ENCODE peak calls at places on chromosomes 16 and 17, in six cellular contexts. One of them, this sample, is unnamed.

GRCh38 chr17:28552201-28552999 is at the start of gene UNC119:
- DNase-seq in H1: peak
- DNase-seq in IMR-90: peak
- DNase-seq in mesendoderm: peak
- DNase-seq in H9: peak
- DNase-seq in neuronal stem cell: peak
- DNase-seq in this sample: peak

GRCh38 chr17:15456972-15457722 is 10.3 kb downstream of the CDRT4 start:
- DNase-seq in H1: no peak
- DNase-seq in IMR-90: peak
- DNase-seq in mesendoderm: peak
- DNase-seq in H9: no peak
- DNase-seq in neuronal stem cell: no peak
- DNase-seq in this sample: peak

GRCh38 chr16:57575468-57576277 is 33.2 kb downstream of the ADGRG5 start:
- DNase-seq in H1: no peak
- DNase-seq in IMR-90: no peak
- DNase-seq in mesendoderm: no peak
- DNase-seq in H9: no peak
- DNase-seq in neuronal stem cell: no peak
- DNase-seq in this sample: no peak

GRCh38 chr16:5504028-5504758 is 406.6 kb upstream of the EEF2KMT start:
- DNase-seq in H1: no peak
- DNase-seq in IMR-90: no peak
- DNase-seq in mesendoderm: peak
- DNase-seq in H9: no peak
- DNase-seq in neuronal stem cell: no peak
- DNase-seq in this sample: no peak

GRCh38 chr16:11280616-11281522 is at the start of gene PRM1:
- DNase-seq in H1: no peak
- DNase-seq in IMR-90: no peak
- DNase-seq in mesendoderm: no peak
- DNase-seq in H9: peak
- DNase-seq in neuronal stem cell: no peak
- DNase-seq in this sample: no peak

GRCh38 chr17:45640141-45640850 is 143.8 kb upstream of the CRHR1 start:
- DNase-seq in H1: peak
- DNase-seq in IMR-90: peak
- DNase-seq in mesendoderm: peak
- DNase-seq in H9: peak
- DNase-seq in neuronal stem cell: peak
- DNase-seq in this sample: peak

GRCh38 chr17:83076930-83077329 is 2.5 kb upstream of the METRNL start:
- DNase-seq in H1: no peak
- DNase-seq in IMR-90: no peak
- DNase-seq in mesendoderm: no peak
- DNase-seq in H9: no peak
- DNase-seq in neuronal stem cell: no peak
- DNase-seq in this sample: no peak

GRCh38 chr17:35742496-35742895 is 10.5 kb downstream of the GAS2L2 start:
- DNase-seq in H1: no peak
- DNase-seq in IMR-90: no peak
- DNase-seq in mesendoderm: no peak
- DNase-seq in H9: no peak
- DNase-seq in neuronal stem cell: no peak
- DNase-seq in this sample: no peak

GRCh38 chr16:48182979-48183537 is 27.3 kb upstream of the ABCC12 start:
- DNase-seq in H1: no peak
- DNase-seq in IMR-90: no peak
- DNase-seq in mesendoderm: no peak
- DNase-seq in H9: no peak
- DNase-seq in neuronal stem cell: no peak
- DNase-seq in this sample: no peak

GRCh38 chr17:9473716-9474115 is 101.9 kb downstream of the STX8 start:
- DNase-seq in H1: no peak
- DNase-seq in IMR-90: peak
- DNase-seq in mesendoderm: no peak
- DNase-seq in H9: no peak
- DNase-seq in neuronal stem cell: no peak
- DNase-seq in this sample: peak

GRCh38 chr17:71023631-71024030 is 854.3 kb downstream of the KCNJ2 start:
- DNase-seq in H1: no peak
- DNase-seq in IMR-90: no peak
- DNase-seq in mesendoderm: no peak
- DNase-seq in H9: no peak
- DNase-seq in neuronal stem cell: no peak
- DNase-seq in this sample: peak

GRCh38 chr17:50240876-50241275 is 33.4 kb upstream of the TMEM92 start:
- DNase-seq in H1: no peak
- DNase-seq in IMR-90: peak
- DNase-seq in mesendoderm: no peak
- DNase-seq in H9: no peak
- DNase-seq in neuronal stem cell: no peak
- DNase-seq in this sample: no peak

GRCh38 chr17:27552467-27552779 is 78.6 kb upstream of the LGALS9 start:
- DNase-seq in H1: no peak
- DNase-seq in IMR-90: peak
- DNase-seq in mesendoderm: peak
- DNase-seq in H9: no peak
- DNase-seq in neuronal stem cell: no peak
- DNase-seq in this sample: peak

GRCh38 chr16:3646348-3646920 is 8.1 kb upstream of the DNASE1 start:
- DNase-seq in H1: peak
- DNase-seq in IMR-90: peak
- DNase-seq in mesendoderm: peak
- DNase-seq in H9: no peak
- DNase-seq in neuronal stem cell: no peak
- DNase-seq in this sample: peak

GRCh38 chr17:41917192-41917591 is 1.6 kb downstream of the ACLY start:
- DNase-seq in H1: no peak
- DNase-seq in IMR-90: peak
- DNase-seq in mesendoderm: no peak
- DNase-seq in H9: no peak
- DNase-seq in neuronal stem cell: no peak
- DNase-seq in this sample: peak

GRCh38 chr17:28612936-28613872 is 781 bp downstream of the RSKR start:
- DNase-seq in H1: peak
- DNase-seq in IMR-90: peak
- DNase-seq in mesendoderm: peak
- DNase-seq in H9: peak
- DNase-seq in neuronal stem cell: peak
- DNase-seq in this sample: peak

GRCh38 chr17:40374965-40375498 is 10.5 kb upstream of the GJD3 start:
- DNase-seq in H1: no peak
- DNase-seq in IMR-90: no peak
- DNase-seq in mesendoderm: no peak
- DNase-seq in H9: no peak
- DNase-seq in neuronal stem cell: no peak
- DNase-seq in this sample: no peak

GRCh38 chr16:24070851-24071250 is 185.3 kb upstream of the CACNG3 start:
- DNase-seq in H1: peak
- DNase-seq in IMR-90: peak
- DNase-seq in mesendoderm: peak
- DNase-seq in H9: peak
- DNase-seq in neuronal stem cell: peak
- DNase-seq in this sample: no peak

GRCh38 chr17:8408371-8408770 is 10.7 kb upstream of the RNF222 start:
- DNase-seq in H1: no peak
- DNase-seq in IMR-90: no peak
- DNase-seq in mesendoderm: peak
- DNase-seq in H9: peak
- DNase-seq in neuronal stem cell: no peak
- DNase-seq in this sample: no peak

GRCh38 chr17:50331085-50331791 is 14.7 kb upstream of the XYLT2 start:
- DNase-seq in H1: no peak
- DNase-seq in IMR-90: peak
- DNase-seq in mesendoderm: no peak
- DNase-seq in H9: no peak
- DNase-seq in neuronal stem cell: no peak
- DNase-seq in this sample: no peak

GRCh38 chr16:11047057-11047456 is 102.7 kb downstream of the CLEC16A start:
- DNase-seq in H1: no peak
- DNase-seq in IMR-90: peak
- DNase-seq in mesendoderm: no peak
- DNase-seq in H9: no peak
- DNase-seq in neuronal stem cell: no peak
- DNase-seq in this sample: peak

DNA sequence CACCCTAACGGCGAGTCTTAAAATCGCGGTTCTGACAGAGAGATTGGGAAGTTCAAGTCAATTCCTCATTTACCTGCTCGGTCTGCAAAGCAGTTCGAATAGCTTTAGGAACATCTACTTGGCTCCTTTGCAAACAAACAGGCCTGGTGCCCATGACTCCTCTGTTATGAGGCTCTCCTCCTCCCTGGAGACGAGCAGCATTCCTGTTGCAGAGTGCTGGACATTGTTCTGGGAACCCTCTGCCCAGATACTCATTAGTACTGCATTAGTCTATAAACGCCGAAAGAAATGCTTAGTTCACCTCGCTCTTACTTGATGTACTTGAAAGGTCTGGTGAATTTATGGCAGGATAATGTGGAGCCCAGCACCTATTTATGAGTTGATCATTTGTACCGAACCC is 479.1 kb upstream of the PSMD7 start:
- DNase-seq in H1: no peak
- DNase-seq in IMR-90: no peak
- DNase-seq in mesendoderm: no peak
- DNase-seq in H9: no peak
- DNase-seq in neuronal stem cell: no peak
- DNase-seq in this sample: no peak
- H2BK15ac ChIP-seq in H1: no peak
- H2BK15ac ChIP-seq in IMR-90: no peak
- H2BK15ac ChIP-seq in mesendoderm: no peak
- H2BK15ac ChIP-seq in H9: no peak
- H2BK15ac ChIP-seq in neuronal stem cell: no peak
- H2BK15ac ChIP-seq in this sample: no peak

GRCh38 chr16:2145843-2146242 is 2.6 kb upstream of the RAB26 start:
- DNase-seq in H1: no peak
- DNase-seq in IMR-90: no peak
- DNase-seq in mesendoderm: no peak
- DNase-seq in H9: no peak
- DNase-seq in neuronal stem cell: no peak
- DNase-seq in this sample: no peak
- H2BK15ac ChIP-seq in H1: peak
- H2BK15ac ChIP-seq in IMR-90: no peak
- H2BK15ac ChIP-seq in mesendoderm: no peak
- H2BK15ac ChIP-seq in H9: no peak
- H2BK15ac ChIP-seq in neuronal stem cell: no peak
- H2BK15ac ChIP-seq in this sample: no peak

GRCh38 chr17:65305778-65306177 is 168.6 kb downstream of the RGS9 start:
- DNase-seq in H1: no peak
- DNase-seq in IMR-90: no peak
- DNase-seq in mesendoderm: no peak
- DNase-seq in H9: no peak
- DNase-seq in neuronal stem cell: no peak
- DNase-seq in this sample: no peak

GRCh38 chr17:65312718-65313382 is 175.7 kb downstream of the RGS9 start:
- DNase-seq in H1: no peak
- DNase-seq in IMR-90: no peak
- DNase-seq in mesendoderm: peak
- DNase-seq in H9: no peak
- DNase-seq in neuronal stem cell: no peak
- DNase-seq in this sample: no peak

GRCh38 chr17:65305116-65305515 is 167.9 kb downstream of the RGS9 start:
- DNase-seq in H1: no peak
- DNase-seq in IMR-90: no peak
- DNase-seq in mesendoderm: no peak
- DNase-seq in H9: no peak
- DNase-seq in neuronal stem cell: no peak
- DNase-seq in this sample: no peak

GRCh38 chr17:65307366-65308316 is 170.5 kb downstream of the RGS9 start:
- DNase-seq in H1: no peak
- DNase-seq in IMR-90: no peak
- DNase-seq in mesendoderm: no peak
- DNase-seq in H9: no peak
- DNase-seq in neuronal stem cell: no peak
- DNase-seq in this sample: no peak
- H2BK15ac ChIP-seq in H1: no peak
- H2BK15ac ChIP-seq in IMR-90: no peak
- H2BK15ac ChIP-seq in mesendoderm: no peak
- H2BK15ac ChIP-seq in H9: no peak
- H2BK15ac ChIP-seq in neuronal stem cell: no peak
- H2BK15ac ChIP-seq in this sample: no peak

GRCh38 chr16:19657831-19658230 is 60.2 kb downstream of the KNOP1 start:
- DNase-seq in H1: no peak
- DNase-seq in IMR-90: no peak
- DNase-seq in mesendoderm: no peak
- DNase-seq in H9: no peak
- DNase-seq in neuronal stem cell: no peak
- DNase-seq in this sample: no peak
- H2BK15ac ChIP-seq in H1: no peak
- H2BK15ac ChIP-seq in IMR-90: no peak
- H2BK15ac ChIP-seq in mesendoderm: no peak
- H2BK15ac ChIP-seq in H9: no peak
- H2BK15ac ChIP-seq in neuronal stem cell: no peak
- H2BK15ac ChIP-seq in this sample: no peak

GRCh38 chr16:79099701-79100100 is 500.8 kb downstream of the MAF start:
- DNase-seq in H1: no peak
- DNase-seq in IMR-90: no peak
- DNase-seq in mesendoderm: no peak
- DNase-seq in H9: no peak
- DNase-seq in neuronal stem cell: no peak
- DNase-seq in this sample: no peak

GRCh38 chr16:79097781-79098180 is 502.8 kb downstream of the MAF start:
- DNase-seq in H1: no peak
- DNase-seq in IMR-90: no peak
- DNase-seq in mesendoderm: no peak
- DNase-seq in H9: no peak
- DNase-seq in neuronal stem cell: no peak
- DNase-seq in this sample: no peak

GRCh38 chr16:79096246-79096645 is 504.3 kb downstream of the MAF start:
- DNase-seq in H1: no peak
- DNase-seq in IMR-90: no peak
- DNase-seq in mesendoderm: no peak
- DNase-seq in H9: peak
- DNase-seq in neuronal stem cell: no peak
- DNase-seq in this sample: no peak

GRCh38 chr16:79098897-79099296 is 501.6 kb downstream of the MAF start:
- DNase-seq in H1: no peak
- DNase-seq in IMR-90: no peak
- DNase-seq in mesendoderm: no peak
- DNase-seq in H9: no peak
- DNase-seq in neuronal stem cell: no peak
- DNase-seq in this sample: no peak

GRCh38 chr16:79097090-79097489 is 503.4 kb downstream of the MAF start:
- DNase-seq in H1: no peak
- DNase-seq in IMR-90: no peak
- DNase-seq in mesendoderm: no peak
- DNase-seq in H9: no peak
- DNase-seq in neuronal stem cell: no peak
- DNase-seq in this sample: no peak
- H2BK15ac ChIP-seq in H1: no peak
- H2BK15ac ChIP-seq in IMR-90: no peak
- H2BK15ac ChIP-seq in mesendoderm: no peak
- H2BK15ac ChIP-seq in H9: no peak
- H2BK15ac ChIP-seq in neuronal stem cell: no peak
- H2BK15ac ChIP-seq in this sample: no peak

This sample was measured in mesenchymal stem cell.